ENCODE peak calls at places on chromosomes 16 and 17, in six cellular contexts. One of them, this sample, is unnamed.

GRCh38 chr17:7955414-7956042 is 23.5 kb downstream of the CNTROB start:
- DNase-seq in endothelial cell: no peak
- DNase-seq in HTR-8/SVneo: no peak
- DNase-seq in NCI-H510A treated with DMSO at 0.1 percent for 48 hours: no peak
- DNase-seq in iris pigment epithelial cell: no peak
- DNase-seq in Calu3: no peak
- DNase-seq in this sample: no peak

GRCh38 chr17:31466096-31466495 is 74.6 kb downstream of the RAB11FIP4 start:
- DNase-seq in endothelial cell: no peak
- DNase-seq in HTR-8/SVneo: no peak
- DNase-seq in NCI-H510A treated with DMSO at 0.1 percent for 48 hours: no peak
- DNase-seq in iris pigment epithelial cell: no peak
- DNase-seq in Calu3: no peak
- DNase-seq in this sample: no peak

GRCh38 chr17:43834106-43834505 is 1.2 kb upstream of the MPP3 start:
- DNase-seq in endothelial cell: no peak
- DNase-seq in HTR-8/SVneo: no peak
- DNase-seq in NCI-H510A treated with DMSO at 0.1 percent for 48 hours: no peak
- DNase-seq in iris pigment epithelial cell: peak
- DNase-seq in Calu3: peak
- DNase-seq in this sample: no peak

GRCh38 chr17:63279498-63280230 is 166.4 kb downstream of the CYB561 start:
- DNase-seq in endothelial cell: no peak
- DNase-seq in HTR-8/SVneo: no peak
- DNase-seq in NCI-H510A treated with DMSO at 0.1 percent for 48 hours: no peak
- DNase-seq in iris pigment epithelial cell: peak
- DNase-seq in Calu3: no peak
- DNase-seq in this sample: no peak

GRCh38 chr16:2250652-2251280 is 621 bp downstream of the ECI1 start:
- DNase-seq in endothelial cell: no peak
- DNase-seq in HTR-8/SVneo: no peak
- DNase-seq in NCI-H510A treated with DMSO at 0.1 percent for 48 hours: peak
- DNase-seq in iris pigment epithelial cell: peak
- DNase-seq in Calu3: no peak
- DNase-seq in this sample: no peak

GRCh38 chr17:64024781-64025731 is 4.6 kb upstream of the ICAM2 start:
- DNase-seq in endothelial cell: no peak
- DNase-seq in HTR-8/SVneo: no peak
- DNase-seq in NCI-H510A treated with DMSO at 0.1 percent for 48 hours: no peak
- DNase-seq in iris pigment epithelial cell: peak
- DNase-seq in Calu3: no peak
- DNase-seq in this sample: peak

GRCh38 chr16:76226011-76226410 is 51.2 kb upstream of the CNTNAP4 start:
- DNase-seq in endothelial cell: no peak
- DNase-seq in HTR-8/SVneo: no peak
- DNase-seq in NCI-H510A treated with DMSO at 0.1 percent for 48 hours: no peak
- DNase-seq in iris pigment epithelial cell: peak
- DNase-seq in Calu3: no peak
- DNase-seq in this sample: no peak

GRCh38 chr17:32222621-32223020 is 43.0 kb upstream of the RHBDL3 start:
- DNase-seq in endothelial cell: no peak
- DNase-seq in HTR-8/SVneo: peak
- DNase-seq in NCI-H510A treated with DMSO at 0.1 percent for 48 hours: no peak
- DNase-seq in iris pigment epithelial cell: no peak
- DNase-seq in Calu3: no peak
- DNase-seq in this sample: no peak

GRCh38 chr17:31391496-31391949 is at the start of gene RAB11FIP4:
- DNase-seq in endothelial cell: peak
- DNase-seq in HTR-8/SVneo: peak
- DNase-seq in NCI-H510A treated with DMSO at 0.1 percent for 48 hours: peak
- DNase-seq in iris pigment epithelial cell: no peak
- DNase-seq in Calu3: no peak
- DNase-seq in this sample: peak

GRCh38 chr16:31043352-31043751 is 10.0 kb downstream of the STX4 start:
- DNase-seq in endothelial cell: no peak
- DNase-seq in HTR-8/SVneo: no peak
- DNase-seq in NCI-H510A treated with DMSO at 0.1 percent for 48 hours: no peak
- DNase-seq in iris pigment epithelial cell: no peak
- DNase-seq in Calu3: no peak
- DNase-seq in this sample: no peak

GRCh38 chr17:66841328-66841727 is 6.4 kb downstream of the CACNG5 start:
- DNase-seq in endothelial cell: no peak
- DNase-seq in HTR-8/SVneo: no peak
- DNase-seq in NCI-H510A treated with DMSO at 0.1 percent for 48 hours: no peak
- DNase-seq in iris pigment epithelial cell: no peak
- DNase-seq in Calu3: peak
- DNase-seq in this sample: no peak

GRCh38 chr16:70493863-70494770 is 29.2 kb downstream of the COG4 start:
- DNase-seq in endothelial cell: no peak
- DNase-seq in HTR-8/SVneo: no peak
- DNase-seq in NCI-H510A treated with DMSO at 0.1 percent for 48 hours: no peak
- DNase-seq in iris pigment epithelial cell: no peak
- DNase-seq in Calu3: no peak
- DNase-seq in this sample: no peak

GRCh38 chr17:37110012-37110701 is 161.4 kb downstream of the AATF start:
- DNase-seq in endothelial cell: no peak
- DNase-seq in HTR-8/SVneo: no peak
- DNase-seq in NCI-H510A treated with DMSO at 0.1 percent for 48 hours: no peak
- DNase-seq in iris pigment epithelial cell: no peak
- DNase-seq in Calu3: no peak
- DNase-seq in this sample: no peak

This sample was measured in type B pancreatic cell.